ENCODE peak calls at places on chromosomes 16 and 17, in six cellular contexts. O is heart left ventricle; H is naive thymus-derived CD4-positive, alpha-beta T cell; A is esophagus muscularis mucosa; F is mammary epithelial cell; P is effector memory CD4-positive, alpha-beta T cell. X is an unnamed sample. For H3K9me3, the result is how much of the 10 kb centered on the place peaks cover.

GRCh38 chr17:11580677-11581076 is 17.6 kb upstream of the DNAH9 start:
- DNase-seq in O (no peak), H (no peak), A (no peak), F (no peak), P (no peak), X (no peak)

GRCh38 chr17:78619334-78619733 is 42.1 kb upstream of the DNAH17 start:
- DNase-seq in O (no peak), H (no peak), A (no peak), F (no peak), P (no peak), X (no peak)

GRCh38 chr16:15876503-15876902 is 11.9 kb downstream of the CEP20 start:
- DNase-seq in O (no peak), H (no peak), A (no peak), F (no peak), P (no peak), X (no peak)

GRCh38 chr17:35087731-35088646 is 24.5 kb upstream of the RFFL start:
- DNase-seq in O (peak), H (peak), A (no peak), F (peak), P (peak), X (peak)

GRCh38 chr16:56401482-56401881 is 23.9 kb downstream of the AMFR start:
- DNase-seq in O (no peak), H (no peak), A (peak), F (peak), P (no peak), X (no peak)

GRCh38 chr17:13568746-13569739 is 32.7 kb downstream of the HS3ST3A1 start:
- DNase-seq in O (no peak), H (no peak), A (no peak), F (no peak), P (no peak), X (no peak)

GRCh38 chr16:58026139-58026704 is 668 bp downstream of the MMP15 start:
- DNase-seq in O (peak), H (no peak), A (no peak), F (peak), P (no peak), X (peak)

GRCh38 chr16:85327731-85328664 is 215.7 kb upstream of the CIBAR2 start:
- DNase-seq in O (no peak), H (no peak), A (no peak), F (no peak), P (no peak), X (no peak)

GRCh38 chr17:18129041-18129502 is 20.5 kb downstream of the MYO15A start:
- DNase-seq in O (no peak), H (no peak), A (no peak), F (peak), P (no peak), X (no peak)

GRCh38 chr16:16887193-16887592 is 508.3 kb downstream of the NPIPA7 start:
- DNase-seq in O (no peak), H (no peak), A (peak), F (no peak), P (no peak), X (no peak)

GRCh38 chr16:14658063-14658462 is 25.3 kb downstream of the BFAR start:
- DNase-seq in O (no peak), H (no peak), A (no peak), F (peak), P (no peak), X (no peak)

GRCh38 chr17:13477180-13477611 is 124.5 kb downstream of the HS3ST3A1 start:
- DNase-seq in O (no peak), H (no peak), A (peak), F (peak), P (no peak), X (no peak)

GRCh38 chr17:73936908-73937627 is 266.4 kb upstream of the RPL38 start:
- DNase-seq in O (no peak), H (no peak), A (peak), F (no peak), P (no peak), X (no peak)

GRCh38 chr16:4580245-4580644 is 24.1 kb downstream of the C16orf96 start:
- DNase-seq in O (no peak), H (no peak), A (no peak), F (no peak), P (no peak), X (no peak)

GRCh38 chr16:66427036-66427446 is at the start of gene BEAN1:
- DNase-seq in O (no peak), H (no peak), A (no peak), F (no peak), P (no peak), X (no peak)

GRCh38 chr17:32878211-32878610 is 1.3 kb upstream of the MYO1D start:
- DNase-seq in O (peak), H (no peak), A (no peak), F (peak), P (no peak), X (no peak)

GRCh38 chr16:84597518-84598390 is 20.1 kb downstream of the COTL1 start:
- DNase-seq in O (no peak), H (no peak), A (no peak), F (no peak), P (no peak), X (no peak)

GRCh38 chr16:21001262-21001661 is 100.7 kb downstream of the LYRM1 start:
- DNase-seq in O (no peak), H (no peak), A (peak), F (no peak), P (no peak), X (no peak)

GRCh38 chr17:27384261-27384701 is 72.0 kb upstream of the KSR1 start:
- DNase-seq in O (peak), H (no peak), A (no peak), F (peak), P (no peak), X (no peak)

GRCh38 chr17:3026125-3026855 is 37.1 kb downstream of the OR1D5 start:
- DNase-seq in O (no peak), H (no peak), A (no peak), F (no peak), P (no peak), X (no peak)

GRCh38 chr17:44069974-44070454 is 521 bp upstream of the G6PC3 start:
- DNase-seq in O (no peak), H (no peak), A (no peak), F (peak), P (no peak), X (no peak)

GRCh38 chr17:31048142-31048541 is 46.6 kb upstream of the NF1 start:
- DNase-seq in O (no peak), H (no peak), A (no peak), F (no peak), P (no peak), X (no peak)

GRCh38 chr17:67417507-67417906 is 40.4 kb downstream of the PITPNC1 start:
- DNase-seq in O (no peak), H (no peak), A (no peak), F (no peak), P (no peak), X (no peak)

GRCh38 chr17:9928601-9929341 is 23.7 kb upstream of the RCVRN start:
- DNase-seq in O (peak), H (no peak), A (no peak), F (no peak), P (no peak), X (no peak)

GRCh38 chr17:27379863-27380533 is 76.2 kb upstream of the KSR1 start:
- DNase-seq in O (peak), H (no peak), A (no peak), F (peak), P (no peak), X (no peak)

GRCh38 chr17:21375757-21376584 is at the start of gene KCNJ12:
- DNase-seq in O (no peak), H (no peak), A (no peak), F (peak), P (no peak), X (no peak)

GRCh38 chr16:24834459-24835335 is 11.1 kb upstream of the SLC5A11 start:
- DNase-seq in O (no peak), H (no peak), A (no peak), F (peak), P (no peak), X (no peak)

GRCh38 chr16:15847621-15848175 is 9.1 kb downstream of the MYH11 start:
- DNase-seq in O (no peak), H (no peak), A (no peak), F (no peak), P (no peak), X (no peak)

GRCh38 chr16:23678430-23679273 is at the start of gene PLK1:
- DNase-seq in O (peak), H (peak), A (no peak), F (peak), P (peak), X (peak)

GRCh38 chr16:80671281-80671849 is 130.6 kb downstream of the DYNLRB2 start:
- DNase-seq in O (no peak), H (no peak), A (peak), F (no peak), P (no peak), X (no peak)

GRCh38 chr17:5179003-5179402 is 12.7 kb downstream of the ZNF594 start:
- DNase-seq in O (no peak), H (no peak), A (no peak), F (no peak), P (no peak), X (no peak)
- H3K9me3 ChIP-seq in O (half or more), H (half or more), A (half or more), F (half or more), P (half or more), X (half or more)

GRCh38 chr16:1429631-1430030 is 1.2 kb upstream of the PERCC1 start:
- DNase-seq in O (no peak), H (no peak), A (no peak), F (no peak), P (no peak), X (no peak)

GRCh38 chr16:1429026-1429425 is 1.9 kb upstream of the PERCC1 start:
- DNase-seq in O (no peak), H (no peak), A (no peak), F (no peak), P (no peak), X (no peak)

GRCh38 chr16:1430759-1431496 is at the start of gene PERCC1:
- DNase-seq in O (no peak), H (no peak), A (no peak), F (no peak), P (no peak), X (no peak)

GRCh38 chr16:1431497-1432270 is 806 bp downstream of the PERCC1 start:
- DNase-seq in O (no peak), H (no peak), A (no peak), F (no peak), P (no peak), X (no peak)

GRCh38 chr16:1430214-1430758 is 592 bp upstream of the PERCC1 start:
- DNase-seq in O (no peak), H (no peak), A (no peak), F (no peak), P (no peak), X (no peak)
- H3K9me3 ChIP-seq in O (under half), H (under half), A (under half), F (under half), P (under half), X (under half)

GRCh38 chr16:12600536-12601256 is 203.0 kb downstream of the CPPED1 start:
- DNase-seq in O (no peak), H (no peak), A (no peak), F (no peak), P (no peak), X (no peak)

GRCh38 chr16:12601290-12601900 is 202.3 kb downstream of the CPPED1 start:
- DNase-seq in O (no peak), H (no peak), A (peak), F (no peak), P (no peak), X (no peak)

GRCh38 chr16:12602811-12603698 is 200.6 kb downstream of the CPPED1 start:
- DNase-seq in O (no peak), H (no peak), A (no peak), F (no peak), P (no peak), X (no peak)

DNA sequence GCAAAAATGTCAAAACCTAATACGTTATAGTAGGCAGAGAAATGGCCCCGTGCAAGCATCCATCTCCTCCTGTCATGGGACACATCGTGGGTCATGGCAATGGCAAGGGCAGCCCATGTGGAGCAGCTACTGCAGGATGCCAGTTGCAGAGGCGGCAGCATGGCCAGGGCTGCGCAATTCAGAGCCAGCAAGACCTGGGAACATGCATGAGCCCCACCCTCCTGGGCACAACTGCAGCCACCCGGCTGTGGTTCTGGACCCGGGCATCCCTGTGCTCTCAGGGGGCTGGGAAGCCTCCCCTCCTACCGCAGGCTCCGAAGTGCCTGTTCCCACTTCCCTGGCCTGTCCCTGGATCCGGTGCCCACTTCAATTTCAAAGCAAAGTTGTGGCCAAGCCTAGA is 203.6 kb downstream of the CPPED1 start:
- DNase-seq in O (no peak), H (no peak), A (no peak), F (no peak), P (no peak), X (no peak)
- H3K9me3 ChIP-seq in O (under half), H (under half), A (under half), F (under half), P (under half), X (under half)

GRCh38 chr16:10447289-10447688 is 61.4 kb downstream of the ATF7IP2 start:
- DNase-seq in O (no peak), H (no peak), A (no peak), F (no peak), P (no peak), X (no peak)

DNA sequence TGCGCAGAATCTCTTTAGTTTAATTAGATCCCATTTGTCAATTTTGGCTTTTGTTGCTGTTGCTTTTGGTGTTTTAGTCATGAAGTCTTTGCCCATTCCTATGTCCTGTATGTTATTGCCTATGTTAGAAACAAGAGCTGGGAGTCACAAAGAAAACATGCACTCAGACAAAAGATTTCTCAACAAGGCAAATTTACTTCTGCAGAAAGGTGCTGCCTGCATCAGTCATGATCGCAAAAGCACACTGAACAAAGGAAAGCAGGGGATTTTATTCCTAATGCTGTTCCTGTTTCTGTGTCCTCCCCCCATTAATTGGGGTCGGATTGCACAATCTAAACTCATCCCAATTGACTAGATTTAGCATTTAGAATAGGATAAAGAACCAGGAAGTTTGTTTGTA is 55.9 kb downstream of the ATF7IP2 start:
- DNase-seq in O (no peak), H (no peak), A (no peak), F (no peak), P (no peak), X (no peak)
- H3K9me3 ChIP-seq in O (under half), H (under half), A (under half), F (under half), P (under half), X (under half)

GRCh38 chr17:80592243-80592642 is 47.6 kb downstream of the RPTOR start:
- DNase-seq in O (no peak), H (no peak), A (no peak), F (no peak), P (no peak), X (no peak)
- H3K9me3 ChIP-seq in O (under half), H (under half), A (under half), F (under half), P (under half), X (under half)

DNA sequence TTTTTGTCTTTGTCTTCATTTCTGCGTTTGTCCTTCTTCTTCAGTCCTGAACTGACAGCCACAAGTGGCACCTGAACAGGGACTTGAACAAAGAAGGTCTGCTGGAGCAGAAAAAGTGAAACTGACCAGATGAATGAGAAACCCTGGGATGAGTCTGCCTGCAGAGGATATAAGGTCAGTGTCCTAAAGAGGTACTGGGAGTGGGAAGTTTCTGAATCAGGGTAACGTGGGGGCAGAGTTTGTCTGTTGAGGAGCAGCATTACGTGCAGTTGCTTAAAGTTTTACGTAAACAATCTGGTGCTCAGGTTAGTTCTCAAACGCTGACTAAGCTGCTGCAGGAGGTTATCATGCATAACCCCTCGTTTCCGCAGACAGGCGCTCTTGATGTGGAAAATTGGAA is 2057.6 kb downstream of the TP53TG3F start:
- DNase-seq in O (no peak), H (no peak), A (no peak), F (no peak), P (no peak), X (no peak)
- H3K9me3 ChIP-seq in O (under half), H (under half), A (under half), F (under half), P (under half), X (under half)